ENCODE peak calls at places on chromosome 4, in ten cellular contexts. A is body of pancreas; R is CD8-positive, alpha-beta memory T cell; E is brain microvascular endothelial cell; K is neuronal stem cell; M is neural progenitor cell; O is fibroblast of lung; Z is HCT116; I is effector memory CD4-positive, alpha-beta T cell; X is NT2/D1. D is an unnamed sample. For H3K36me3 and H3K27me3, the result is how much of the 10 kb centered on the place peaks cover.

GRCh38 chr4:94978904-94979303 is 221.1 kb downstream of the BMPR1B start:
- DNase-seq in Z (no peak), E (peak), M (no peak), K (no peak), X (no peak), I (no peak), R (no peak), O (peak), A (no peak), D (no peak)

GRCh38 chr4:53221832-53222480 is 143.9 kb downstream of the SCFD2 start:
- DNase-seq in X (no peak), Z (no peak), I (no peak), E (no peak), A (no peak), M (no peak), R (no peak), K (no peak), O (peak), D (no peak)

GRCh38 chr4:19455850-19456602 is 795.7 kb upstream of the SLIT2 start:
- DNase-seq in O (no peak), I (no peak), A (no peak), Z (peak), K (no peak), R (no peak), E (no peak), M (no peak), X (no peak), D (no peak)

GRCh38 chr4:118712872-118713271 is 27.7 kb downstream of the METTL14 start:
- DNase-seq in R (no peak), E (peak), I (no peak), K (no peak), X (no peak), O (peak), Z (no peak), M (no peak), A (no peak), D (no peak)

GRCh38 chr4:110196871-110197420 is 1.5 kb downstream of the ELOVL6 start:
- DNase-seq in E (no peak), Z (no peak), I (peak), R (peak), K (no peak), A (peak), O (peak), M (peak), X (no peak), D (peak)

GRCh38 chr4:112379306-112379705 is 82.1 kb downstream of the ALPK1 start:
- DNase-seq in R (no peak), M (peak), X (no peak), K (peak), O (peak), Z (no peak), E (no peak), I (no peak), A (no peak), D (no peak)

GRCh38 chr4:82380831-82381230 is 7.0 kb upstream of the HNRNPD start:
- DNase-seq in Z (no peak), E (no peak), K (no peak), O (no peak), M (no peak), R (no peak), X (no peak), A (no peak), I (no peak), D (no peak)

GRCh38 chr4:98311656-98312055 is 50.5 kb downstream of the RAP1GDS1 start:
- DNase-seq in E (no peak), X (no peak), Z (no peak), R (no peak), K (no peak), O (no peak), M (no peak), A (no peak), I (no peak), D (no peak)

GRCh38 chr4:7660640-7661039 is 225.9 kb upstream of the PSAPL1 start:
- DNase-seq in M (no peak), O (no peak), R (no peak), X (no peak), A (no peak), E (no peak), I (no peak), Z (no peak), K (no peak), D (no peak)

GRCh38 chr4:20158195-20158594 is 93.5 kb upstream of the SLIT2 start:
- DNase-seq in I (no peak), X (no peak), E (no peak), O (no peak), R (no peak), Z (no peak), A (no peak), M (no peak), K (no peak), D (no peak)

GRCh38 chr4:184647391-184648101 is 1.7 kb downstream of the CASP3 start:
- DNase-seq in E (no peak), I (no peak), A (no peak), R (no peak), O (peak), X (no peak), Z (no peak), K (no peak), M (no peak), D (peak)

GRCh38 chr4:53574528-53574927 is 16.8 kb downstream of the LNX1 start:
- DNase-seq in A (no peak), E (no peak), K (no peak), Z (no peak), X (no peak), R (no peak), O (no peak), I (no peak), M (no peak), D (no peak)

GRCh38 chr4:38281416-38282071 is 321.3 kb downstream of the PTTG2 start:
- DNase-seq in Z (no peak), E (peak), X (no peak), A (no peak), I (no peak), M (no peak), O (peak), R (no peak), K (no peak), D (peak)

GRCh38 chr4:147418206-147418605 is 62.7 kb upstream of the EDNRA start:
- DNase-seq in X (no peak), I (no peak), K (no peak), R (no peak), A (no peak), O (no peak), M (no peak), E (no peak), Z (no peak), D (no peak)

GRCh38 chr4:156870166-156870565 is 101.4 kb downstream of the PDGFC start:
- DNase-seq in M (no peak), E (no peak), K (no peak), I (no peak), O (no peak), R (no peak), X (no peak), Z (no peak), A (no peak), D (no peak)

GRCh38 chr4:165332502-165332901 is 5.0 kb downstream of the MSMO1 start:
- DNase-seq in X (no peak), E (no peak), I (no peak), Z (no peak), K (no peak), R (no peak), A (no peak), O (no peak), M (no peak), D (no peak)

GRCh38 chr4:180823116-180823515 is 1420.1 kb upstream of the TENM3 start:
- DNase-seq in K (no peak), R (no peak), M (no peak), E (no peak), Z (no peak), A (no peak), O (peak), X (no peak), I (no peak), D (no peak)

GRCh38 chr4:7462509-7462971 is 27.8 kb upstream of the PSAPL1 start:
- DNase-seq in K (peak), X (peak), Z (peak), M (peak), E (no peak), O (peak), A (no peak), R (no peak), I (no peak), D (peak)

GRCh38 chr4:83599183-83599582 is 63.3 kb downstream of the GPAT3 start:
- DNase-seq in X (no peak), A (no peak), M (no peak), R (no peak), I (no peak), E (peak), O (peak), Z (peak), K (no peak), D (peak)

GRCh38 chr4:141853091-141853734 is 216.8 kb downstream of the IL15 start:
- DNase-seq in R (no peak), A (peak), X (no peak), O (no peak), I (no peak), E (no peak), M (no peak), Z (no peak), K (no peak), D (peak)

GRCh38 chr4:109730294-109731051 is 603 bp upstream of the PLA2G12A start:
- DNase-seq in X (peak), R (no peak), O (peak), M (peak), E (peak), A (peak), I (no peak), Z (no peak), K (peak), D (peak)

GRCh38 chr4:11467931-11468330 is 39.2 kb upstream of the HS3ST1 start:
- DNase-seq in E (no peak), Z (no peak), X (no peak), R (no peak), I (no peak), O (no peak), A (no peak), M (no peak), K (no peak), D (no peak)

GRCh38 chr4:165299399-165300060 is 27.9 kb upstream of the MSMO1 start:
- DNase-seq in I (no peak), Z (no peak), A (no peak), M (no peak), X (no peak), E (no peak), O (no peak), R (no peak), K (no peak), D (no peak)

GRCh38 chr4:41044165-41044564 is 170.2 kb downstream of the APBB2 start:
- DNase-seq in X (no peak), Z (peak), E (no peak), M (no peak), O (no peak), R (no peak), A (no peak), I (no peak), K (no peak), D (no peak)

GRCh38 chr4:184957451-184958115 is 60.7 kb upstream of the HELT start:
- DNase-seq in R (no peak), O (no peak), K (no peak), I (no peak), X (no peak), E (no peak), Z (no peak), A (no peak), M (no peak), D (no peak)

GRCh38 chr4:75702919-75703411 is 21.4 kb upstream of the USO1 start:
- DNase-seq in A (no peak), X (no peak), Z (no peak), M (no peak), R (no peak), I (no peak), O (no peak), E (no peak), K (no peak), D (peak)

GRCh38 chr4:8185280-8185679 is 13.8 kb upstream of the SH3TC1 start:
- DNase-seq in K (no peak), A (no peak), M (no peak), Z (no peak), R (no peak), I (no peak), E (peak), X (no peak), O (peak), D (no peak)

GRCh38 chr4:5752803-5753184 is 41.8 kb downstream of the EVC start:
- DNase-seq in M (no peak), X (no peak), O (no peak), A (peak), K (no peak), E (no peak), Z (no peak), R (no peak), I (no peak), D (no peak)

GRCh38 chr4:5753766-5754528 is 42.9 kb downstream of the EVC start:
- DNase-seq in I (no peak), A (no peak), X (no peak), Z (peak), K (no peak), M (no peak), O (peak), R (no peak), E (peak), D (no peak)

GRCh38 chr4:5754529-5754881 is 43.5 kb downstream of the EVC start:
- DNase-seq in R (no peak), I (no peak), O (no peak), A (no peak), M (no peak), K (no peak), X (no peak), Z (no peak), E (no peak), D (no peak)

GRCh38 chr4:5751918-5752802 is 41.2 kb downstream of the EVC start:
- DNase-seq in A (no peak), I (no peak), E (peak), O (peak), X (peak), M (peak), Z (no peak), K (peak), R (no peak), D (no peak)

GRCh38 chr4:5753366-5753765 is 42.4 kb downstream of the EVC start:
- DNase-seq in O (no peak), I (no peak), E (no peak), Z (no peak), M (no peak), R (no peak), K (no peak), X (no peak), A (no peak), D (no peak)
- H3K36me3 ChIP-seq in O (under half), I (under half), E (half or more), Z (under half), M (under half), R (under half), K (under half), X (half or more), A (under half), D (under half)

GRCh38 chr4:74038161-74039064 is at the start of gene CXCL3:
- DNase-seq in E (peak), R (no peak), K (peak), O (peak), M (peak), X (no peak), Z (no peak), A (peak), I (no peak), D (peak)
- H3K4me3 ChIP-seq in E (peak), R (peak), K (peak), O (peak), M (peak), X (peak), Z (peak), A (peak), I (peak), D (peak)

GRCh38 chr4:77184961-77185360 is 28.0 kb downstream of the CCNG2 start:
- DNase-seq in O (no peak), E (no peak), I (no peak), A (no peak), R (no peak), Z (no peak), X (no peak), K (no peak), M (no peak), D (no peak)
- H3K27me3 ChIP-seq in O (under half), E (under half), I (under half), A (under half), R (under half), Z (under half), X (under half), K (under half), M (under half), D (under half)

DNA sequence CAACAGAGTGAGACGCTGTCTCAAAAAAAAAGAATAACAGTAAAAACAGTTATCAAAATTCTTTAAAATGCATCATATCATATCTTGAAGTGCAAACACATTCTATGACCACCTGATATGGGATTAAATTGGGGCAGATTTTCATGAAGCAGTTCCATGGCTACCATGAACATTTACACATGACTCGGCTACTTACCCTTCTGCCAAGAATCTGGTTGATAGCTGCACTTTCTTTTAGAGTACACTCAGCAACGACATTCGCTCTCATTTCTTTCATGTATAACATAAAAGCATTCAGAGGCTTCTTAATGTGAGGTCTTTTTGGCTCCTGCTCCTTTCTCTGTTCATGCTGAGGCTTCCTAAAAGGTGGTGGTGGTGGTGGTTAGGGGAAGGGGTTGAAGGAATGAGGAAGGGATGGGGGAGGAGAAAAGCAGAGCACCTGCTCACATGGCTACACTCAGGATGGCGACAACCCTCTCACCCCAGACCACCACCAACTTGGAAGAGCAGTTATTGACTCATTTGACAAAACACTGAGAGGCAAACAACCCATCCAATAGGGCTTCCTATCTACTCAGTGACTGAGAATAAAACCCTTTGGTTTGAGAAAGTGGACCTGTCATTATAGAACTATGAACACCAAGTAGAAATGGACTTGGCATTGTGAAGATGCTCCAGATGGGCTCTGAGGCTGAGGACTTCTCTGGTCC is 88.5 kb downstream of the HADH start:
- DNase-seq in K (no peak), M (no peak), E (peak), I (no peak), O (peak), X (no peak), A (no peak), R (no peak), Z (no peak), D (no peak)
- H3K36me3 ChIP-seq in K (under half), M (under half), E (under half), I (under half), O (under half), X (under half), A (under half), R (under half), Z (under half), D (under half)

DNA sequence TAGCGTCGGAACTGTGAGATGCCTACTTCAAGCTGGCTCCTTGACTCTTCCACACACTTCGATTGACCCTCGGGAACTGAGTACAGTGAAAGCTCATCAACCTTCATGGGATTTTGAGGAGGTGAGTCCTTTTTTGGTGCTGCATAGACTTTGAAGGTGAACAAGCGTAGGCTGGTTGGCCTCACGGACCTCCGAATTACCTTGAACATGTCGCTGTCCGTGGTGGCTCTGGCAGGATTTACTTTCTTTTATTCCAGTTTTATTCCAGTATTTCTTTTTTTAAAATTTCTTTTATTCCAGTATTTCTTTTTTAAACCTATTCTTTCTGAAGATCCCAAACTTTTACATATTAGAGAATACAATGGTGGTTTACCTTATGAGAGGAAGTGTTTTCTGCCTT is 45.2 kb downstream of the YTHDC1 start:
- DNase-seq in R (no peak), K (no peak), I (no peak), E (no peak), O (no peak), X (no peak), A (no peak), M (no peak), Z (no peak), D (no peak)
- H3K4me3 ChIP-seq in R (no peak), K (no peak), I (no peak), E (no peak), O (no peak), X (no peak), A (no peak), M (no peak), Z (no peak), D (no peak)

GRCh38 chr4:3807861-3808521 is 41.8 kb downstream of the ADRA2C start:
- DNase-seq in Z (no peak), K (peak), X (no peak), M (peak), E (no peak), R (no peak), A (no peak), I (no peak), O (no peak), D (no peak)
- H3K27me3 ChIP-seq in Z (under half), K (under half), X (under half), M (under half), E (under half), R (under half), A (under half), I (under half), O (under half), D (under half)

DNA sequence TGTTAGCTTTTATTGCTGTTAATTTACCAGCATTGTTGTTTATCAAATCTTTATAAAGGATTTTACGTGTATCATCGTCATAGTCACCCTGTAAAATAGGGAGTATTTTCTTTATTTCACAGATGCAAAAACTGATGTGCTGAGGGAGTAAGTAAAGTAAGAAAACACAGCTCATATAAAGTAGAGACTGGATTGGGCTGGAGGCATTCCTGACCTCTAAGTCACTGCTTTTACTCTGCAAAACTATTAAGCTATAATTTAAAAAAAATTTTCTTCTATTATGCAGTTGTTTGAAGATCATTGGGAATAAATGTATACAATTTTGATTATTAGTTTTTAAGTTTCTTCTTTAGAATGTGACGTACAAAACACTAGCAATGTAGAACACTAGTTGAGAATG is 45.9 kb downstream of the NUDT6 start:
- DNase-seq in Z (no peak), X (no peak), E (no peak), O (peak), R (no peak), A (no peak), M (no peak), I (no peak), K (no peak), D (no peak)
- H3K36me3 ChIP-seq in Z (under half), X (under half), E (under half), O (under half), R (under half), A (under half), M (under half), I (under half), K (under half), D (under half)

GRCh38 chr4:68372588-68372987 is 22.7 kb upstream of the YTHDC1 start:
- DNase-seq in E (no peak), X (no peak), A (no peak), M (no peak), Z (no peak), K (no peak), O (peak), R (no peak), I (no peak), D (no peak)
- H3K4me3 ChIP-seq in E (no peak), X (no peak), A (no peak), M (no peak), Z (no peak), K (no peak), O (peak), R (no peak), I (no peak), D (no peak)

DNA sequence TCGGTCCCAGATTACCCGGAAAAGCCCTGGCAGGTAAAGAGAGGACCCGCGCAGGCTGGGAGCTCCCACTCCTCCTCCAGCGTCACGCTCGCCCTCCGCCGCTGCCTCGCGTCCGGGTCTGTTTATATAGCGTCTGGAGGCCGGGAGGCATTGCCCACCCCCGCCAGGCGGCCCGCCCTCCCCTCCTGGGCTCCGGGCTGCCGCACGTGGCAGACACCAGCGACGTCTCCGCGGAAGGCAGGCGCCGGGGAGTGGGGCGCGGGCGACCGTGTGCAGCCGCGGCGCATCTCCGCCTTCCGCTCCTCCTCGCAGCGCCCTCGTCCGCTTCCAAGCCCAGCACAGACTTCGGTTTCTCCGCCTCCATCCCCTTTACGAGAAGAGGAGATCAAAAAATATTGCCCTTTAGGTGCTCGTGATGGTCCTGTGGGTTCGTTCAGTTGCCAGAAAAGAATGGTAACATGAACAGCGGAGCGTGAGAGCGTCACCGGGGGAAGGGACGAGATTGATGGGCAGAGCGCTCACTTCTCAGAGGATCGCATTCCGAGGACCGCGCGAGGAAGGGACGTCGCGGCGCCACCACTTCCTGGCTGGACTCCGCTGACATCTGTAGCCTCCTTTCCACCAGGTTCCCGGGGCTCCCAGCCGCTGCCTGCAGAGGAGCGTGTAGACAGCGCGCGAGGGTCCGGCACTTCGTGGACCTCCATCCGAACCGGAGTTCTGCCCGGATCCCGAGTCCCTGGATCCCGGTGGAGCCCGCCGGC is at the start of gene GALNTL6:
- DNase-seq in R (no peak), Z (no peak), M (peak), A (no peak), E (no peak), X (no peak), I (no peak), O (peak), K (peak), D (peak)
- H3K27me3 ChIP-seq in R (under half), Z (under half), M (half or more), A (under half), E (under half), X (under half), I (under half), O (under half), K (under half), D (under half)

D was measured in small intestine.